ENCODE peak calls at places on chromosomes 5 and 9, in eight cellular contexts. D, E, N, Q, A, S, G and K are unnamed samples. For H3K27me3, the result is how much of the 10 kb centered on the place peaks cover.

GRCh38 chr5:89313044-89313443 is 430.1 kb upstream of the MEF2C start:
- DNase-seq in D (no peak), E (no peak), N (no peak), Q (peak), A (peak), S (no peak), G (peak), K (no peak)

GRCh38 chr5:135829681-135830383 is 4.6 kb upstream of the SLC25A48 start:
- DNase-seq in D (no peak), E (peak), N (peak), Q (peak), A (peak), S (peak), G (peak), K (peak)

GRCh38 chr9:23771746-23772145 is 54.3 kb downstream of the ELAVL2 start:
- DNase-seq in D (no peak), E (no peak), N (no peak), Q (no peak), A (no peak), S (no peak), G (no peak), K (no peak)

GRCh38 chr9:114205171-114206015 is 50.1 kb downstream of the COL27A1 start:
- DNase-seq in D (no peak), E (no peak), N (no peak), Q (no peak), A (no peak), S (no peak), G (no peak), K (no peak)

GRCh38 chr9:31715250-31715649 is 669.2 kb upstream of the ACO1 start:
- DNase-seq in D (no peak), E (no peak), N (no peak), Q (no peak), A (no peak), S (no peak), G (no peak), K (peak)

GRCh38 chr5:170426786-170427185 is 37.6 kb upstream of the KCNMB1 start:
- DNase-seq in D (no peak), E (peak), N (no peak), Q (no peak), A (no peak), S (no peak), G (no peak), K (no peak)

GRCh38 chr9:30688801-30689200 is 1695.6 kb upstream of the ACO1 start:
- DNase-seq in D (no peak), E (no peak), N (no peak), Q (no peak), A (no peak), S (no peak), G (no peak), K (no peak)

GRCh38 chr5:109410389-109411174 is 808 bp upstream of the PJA2 start:
- DNase-seq in D (peak), E (peak), N (peak), Q (peak), A (no peak), S (peak), G (peak), K (peak)

GRCh38 chr9:73089304-73089985 is 62.2 kb upstream of the ANXA1 start:
- DNase-seq in D (no peak), E (no peak), N (no peak), Q (no peak), A (no peak), S (no peak), G (no peak), K (no peak)

GRCh38 chr5:87007737-87008136 is 259.9 kb upstream of the RASA1 start:
- DNase-seq in D (no peak), E (no peak), N (no peak), Q (no peak), A (no peak), S (no peak), G (peak), K (no peak)

GRCh38 chr9:3173374-3173773 is 329.5 kb upstream of the PUM3 start:
- DNase-seq in D (no peak), E (no peak), N (no peak), Q (no peak), A (no peak), S (no peak), G (no peak), K (no peak)

GRCh38 chr9:134938346-134939079 is 20.8 kb upstream of the FCN1 start:
- DNase-seq in D (no peak), E (no peak), N (no peak), Q (no peak), A (no peak), S (no peak), G (no peak), K (no peak)

GRCh38 chr5:179192185-179192890 is 132.2 kb downstream of the ZNF354C start:
- DNase-seq in D (no peak), E (no peak), N (no peak), Q (no peak), A (no peak), S (no peak), G (no peak), K (peak)

GRCh38 chr5:171365351-171365750 is 22.3 kb upstream of the NPM1 start:
- DNase-seq in D (no peak), E (peak), N (no peak), Q (no peak), A (no peak), S (no peak), G (peak), K (no peak)

GRCh38 chr5:122030251-122030650 is 47.8 kb downstream of the LOX start:
- DNase-seq in D (no peak), E (no peak), N (no peak), Q (no peak), A (no peak), S (no peak), G (no peak), K (no peak)

GRCh38 chr5:173618927-173619519 is 2.6 kb upstream of the BOD1 start:
- DNase-seq in D (peak), E (peak), N (peak), Q (peak), A (peak), S (peak), G (peak), K (no peak)

GRCh38 chr9:27602954-27603353 is 29.7 kb upstream of the C9orf72 start:
- DNase-seq in D (no peak), E (peak), N (no peak), Q (no peak), A (no peak), S (no peak), G (no peak), K (no peak)

GRCh38 chr9:77616191-77616590 is 31.9 kb downstream of the GNA14 start:
- DNase-seq in D (no peak), E (peak), N (no peak), Q (no peak), A (no peak), S (no peak), G (no peak), K (no peak)

GRCh38 chr9:79570449-79571308 is 1.1 kb upstream of the TLE4 start:
- DNase-seq in D (peak), E (peak), N (peak), Q (peak), A (no peak), S (no peak), G (peak), K (peak)

GRCh38 chr9:38038307-38039089 is 30.5 kb downstream of the SHB start:
- DNase-seq in D (no peak), E (peak), N (no peak), Q (no peak), A (no peak), S (no peak), G (peak), K (peak)

GRCh38 chr5:179530069-179530998 is 20.0 kb upstream of the RUFY1 start:
- DNase-seq in D (peak), E (no peak), N (peak), Q (no peak), A (no peak), S (peak), G (peak), K (peak)

GRCh38 chr5:54628049-54628448 is 110.5 kb downstream of the SNX18 start:
- DNase-seq in D (no peak), E (no peak), N (no peak), Q (no peak), A (no peak), S (no peak), G (no peak), K (no peak)

GRCh38 chr5:54621742-54622141 is 104.2 kb downstream of the SNX18 start:
- DNase-seq in D (no peak), E (no peak), N (no peak), Q (no peak), A (no peak), S (no peak), G (no peak), K (no peak)

GRCh38 chr5:54626407-54626806 is 108.8 kb downstream of the SNX18 start:
- DNase-seq in D (no peak), E (no peak), N (no peak), Q (no peak), A (no peak), S (no peak), G (no peak), K (no peak)

GRCh38 chr5:54621048-54621447 is 103.5 kb downstream of the SNX18 start:
- DNase-seq in D (no peak), E (no peak), N (no peak), Q (no peak), A (no peak), S (no peak), G (no peak), K (no peak)

DNA sequence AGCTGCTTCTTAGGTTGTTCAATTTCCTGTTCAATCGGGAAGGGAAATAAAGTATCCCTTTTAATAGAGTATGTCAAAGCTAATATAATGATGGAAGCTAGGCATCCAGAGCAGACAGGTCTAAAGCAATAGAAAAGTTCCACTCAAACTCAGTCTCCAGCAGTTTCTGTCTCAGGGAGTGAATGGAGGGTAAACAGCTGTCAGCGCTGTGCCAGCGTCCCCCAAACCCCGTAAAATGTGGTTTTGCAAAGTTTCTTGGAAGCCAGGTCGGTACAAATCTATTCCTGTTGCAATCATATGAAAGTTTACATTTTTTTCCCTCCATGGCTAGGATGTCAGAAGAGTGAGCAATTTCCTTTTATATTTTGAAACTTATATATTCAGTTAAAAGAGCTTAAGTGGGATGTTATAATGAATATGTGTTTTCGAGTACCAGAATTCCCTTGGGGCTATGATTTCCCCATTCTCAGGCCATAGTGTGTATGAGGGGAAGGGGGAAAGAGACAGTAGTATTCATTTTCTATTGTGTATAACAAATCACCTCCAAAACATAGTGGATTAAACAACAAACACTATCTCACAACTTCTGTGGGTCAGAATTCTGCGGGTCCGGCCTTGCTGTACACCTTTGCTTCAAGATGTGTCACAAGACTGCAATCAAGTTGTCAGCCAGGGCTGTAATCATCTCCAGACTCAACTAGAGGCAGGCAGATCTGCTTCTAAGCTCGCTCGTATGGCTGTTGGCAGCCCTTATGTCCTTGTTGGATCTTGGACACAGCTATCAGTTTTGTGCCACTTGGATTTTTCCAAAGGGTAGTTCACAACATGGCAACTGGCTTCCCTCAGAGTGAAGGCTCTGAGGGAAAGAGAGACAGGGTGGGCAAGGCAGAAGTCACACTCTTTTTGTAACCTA is 107.4 kb downstream of the SNX18 start:
- DNase-seq in D (no peak), E (no peak), N (no peak), Q (no peak), A (no peak), S (no peak), G (peak), K (no peak)
- H3K27me3 ChIP-seq in D (under half), E (under half), N (under half), Q (under half), A (under half), S (under half), G (under half), K (under half)

GRCh38 chr5:176365663-176366574 is 632 bp downstream of the ARL10 start:
- DNase-seq in D (peak), E (peak), N (peak), Q (no peak), A (no peak), S (no peak), G (peak), K (peak)

GRCh38 chr5:176361437-176362097 is at the start of gene KIAA1191:
- DNase-seq in D (peak), E (peak), N (peak), Q (peak), A (peak), S (peak), G (peak), K (peak)

GRCh38 chr5:176362098-176362442 is 506 bp upstream of the KIAA1191 start:
- DNase-seq in D (no peak), E (no peak), N (no peak), Q (no peak), A (no peak), S (no peak), G (no peak), K (no peak)

GRCh38 chr5:176366575-176366894 is 1.2 kb downstream of the ARL10 start:
- DNase-seq in D (no peak), E (no peak), N (no peak), Q (no peak), A (no peak), S (no peak), G (no peak), K (no peak)

GRCh38 chr5:176364765-176365662 is at the start of gene ARL10:
- DNase-seq in D (peak), E (peak), N (peak), Q (peak), A (no peak), S (no peak), G (peak), K (peak)
- H3K27me3 ChIP-seq in D (under half), E (under half), N (under half), Q (under half), A (under half), S (under half), G (under half), K (under half)

GRCh38 chr5:141758316-141758965 is 76.4 kb upstream of the ARAP3 start:
- DNase-seq in D (no peak), E (no peak), N (no peak), Q (no peak), A (no peak), S (no peak), G (no peak), K (no peak)
- H3K27me3 ChIP-seq in D (under half), E (under half), N (under half), Q (half or more), A (under half), S (under half), G (under half), K (under half)

GRCh38 chr9:4618700-4619099 is 43.4 kb upstream of the PLPP6 start:
- DNase-seq in D (no peak), E (no peak), N (no peak), Q (no peak), A (no peak), S (no peak), G (no peak), K (no peak)
- H3K27me3 ChIP-seq in D (under half), E (under half), N (under half), Q (under half), A (under half), S (under half), G (under half), K (under half)

DNA sequence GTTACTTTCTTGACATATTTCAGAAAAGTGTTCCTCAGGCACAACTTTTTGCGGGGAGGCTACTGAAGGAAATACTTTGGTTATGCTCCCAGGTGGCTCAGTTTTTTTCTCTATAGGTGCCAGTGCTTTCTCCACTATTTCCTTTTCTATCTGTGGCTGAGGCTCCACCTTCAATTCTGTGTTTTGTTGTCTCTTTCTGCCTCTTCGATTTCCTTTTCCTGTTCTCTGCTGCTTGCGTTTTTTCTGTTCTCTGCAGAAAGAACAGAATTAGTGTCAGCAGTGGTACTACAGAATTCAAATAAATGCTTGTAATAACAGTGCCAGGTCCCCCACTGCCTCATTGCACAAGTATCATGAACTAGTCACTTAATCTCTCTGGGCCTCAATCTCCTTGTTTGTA is 7.0 kb downstream of the HEMGN start:
- DNase-seq in D (no peak), E (no peak), N (no peak), Q (no peak), A (no peak), S (no peak), G (no peak), K (no peak)
- H3K27me3 ChIP-seq in D (under half), E (half or more), N (half or more), Q (under half), A (under half), S (under half), G (half or more), K (under half)

GRCh38 chr5:148653840-148654781 is at the start of gene HTR4:
- DNase-seq in D (no peak), E (peak), N (peak), Q (no peak), A (no peak), S (no peak), G (no peak), K (peak)
- H3K27me3 ChIP-seq in D (under half), E (under half), N (under half), Q (under half), A (under half), S (under half), G (half or more), K (under half)